ENCODE peak calls at places on chromosomes 3 and 15, in four cellular contexts. G, B, U and L are unnamed samples.
A peak's percentile ranks its signal among the peaks of the same experiment; 100 is the strongest.

GRCh38 chr3:185823280-185824044 is 1.4 kb downstream of the IGF2BP2 start:
- DNase-seq in G (peak; percentile 76), B (peak; percentile 59), U (peak; percentile 61), L (peak; percentile 82)

GRCh38 chr3:98843301-98843959 is 58.1 kb downstream of the DCBLD2 start:
- DNase-seq in G (no peak), B (no peak), U (no peak), L (no peak)

GRCh38 chr3:161055210-161055609 is 49.9 kb downstream of the B3GALNT1 start:
- DNase-seq in G (no peak), B (no peak), U (no peak), L (no peak)

GRCh38 chr3:160369784-160370183 is 29.2 kb downstream of the IFT80 start:
- DNase-seq in G (no peak), B (no peak), U (no peak), L (no peak)

GRCh38 chr3:104907507-104907906 is 459.2 kb upstream of the ALCAM start:
- DNase-seq in G (no peak), B (no peak), U (no peak), L (no peak)

GRCh38 chr3:108223928-108224327 is 1.7 kb upstream of the IFT57 start:
- DNase-seq in G (no peak), B (no peak), U (no peak), L (no peak)

GRCh38 chr3:183224581-183224980 is 28.5 kb upstream of the B3GNT5 start:
- DNase-seq in G (no peak), B (no peak), U (no peak), L (no peak)

GRCh38 chr15:74180689-74181602 is 7.4 kb downstream of the ISLR start:
- DNase-seq in G (peak; percentile 42), B (no peak), U (peak; percentile 41), L (peak; percentile 54)

GRCh38 chr3:4581040-4581439 is 87.9 kb downstream of the ITPR1 start:
- DNase-seq in G (no peak), B (no peak), U (no peak), L (no peak)

GRCh38 chr3:37642959-37643598 is 218.6 kb upstream of the CTDSPL start:
- DNase-seq in G (no peak), B (no peak), U (no peak), L (no peak)

GRCh38 chr15:88124199-88124598 is 132.3 kb downstream of the NTRK3 start:
- DNase-seq in G (no peak), B (no peak), U (no peak), L (no peak)

GRCh38 chr15:57537072-57537471 is 54.6 kb upstream of the MYZAP start:
- DNase-seq in G (no peak), B (peak; percentile 55), U (no peak), L (no peak)

GRCh38 chr3:45666729-45667440 is 22.3 kb upstream of the SACM1L start:
- DNase-seq in G (no peak), B (no peak), U (peak; percentile 87), L (no peak)

GRCh38 chr3:94776401-94776915 is 713.6 kb downstream of the NSUN3 start:
- DNase-seq in G (no peak), B (no peak), U (no peak), L (no peak)

GRCh38 chr3:101943028-101943427 is 93.7 kb downstream of the NFKBIZ start:
- DNase-seq in G (no peak), B (no peak), U (no peak), L (no peak)

GRCh38 chr15:40754574-40754882 is 526 bp downstream of the RMDN3 start:
- DNase-seq in G (peak; percentile 72), B (peak; percentile 45), U (no peak), L (peak; percentile 89)

GRCh38 chr3:53238051-53238850 is 17.6 kb downstream of the TKT start:
- DNase-seq in G (peak; percentile 61), B (peak; percentile 51), U (no peak), L (no peak)

GRCh38 chr3:49924683-49925082 is 4.9 kb downstream of the MON1A start:
- DNase-seq in G (no peak), B (no peak), U (no peak), L (no peak)

GRCh38 chr3:35200056-35200455 is 439.3 kb upstream of the ARPP21 start:
- DNase-seq in G (no peak), B (no peak), U (no peak), L (no peak)

GRCh38 chr15:67126551-67127333 is 61.3 kb downstream of the SMAD3 start:
- DNase-seq in G (no peak), B (no peak), U (no peak), L (peak; percentile 42)

GRCh38 chr3:76307556-76307955 is 522.2 kb upstream of the ZNF717 start:
- DNase-seq in G (no peak), B (no peak), U (no peak), L (no peak)

GRCh38 chr3:138435840-138436239 is 1.4 kb downstream of the ESYT3 start:
- DNase-seq in G (no peak), B (no peak), U (no peak), L (no peak)

GRCh38 chr3:138432576-138433240 is 1.7 kb upstream of the ESYT3 start:
- DNase-seq in G (no peak), B (no peak), U (no peak), L (no peak)

GRCh38 chr3:138433892-138434275 is 532 bp upstream of the ESYT3 start:
- DNase-seq in G (no peak), B (no peak), U (no peak), L (no peak)

GRCh38 chr3:138434875-138435772 is 708 bp downstream of the ESYT3 start:
- DNase-seq in G (no peak), B (no peak), U (no peak), L (no peak)

GRCh38 chr3:138434276-138434874 is at the start of gene ESYT3:
- DNase-seq in G (peak; percentile 84), B (peak; percentile 90), U (peak; percentile 69), L (no peak)
- TF ChIP-seq POLR2A in G (peak; percentile 22), B (no peak), U (peak; percentile 35), L (no peak)

GRCh38 chr3:48189321-48189720 is 1.1 kb upstream of the CDC25A start:
- DNase-seq in G (no peak), B (no peak), U (no peak), L (no peak)

GRCh38 chr3:48194446-48195071 is 6.3 kb upstream of the CDC25A start:
- DNase-seq in G (peak; percentile 64), B (peak; percentile 74), U (peak; percentile 45), L (no peak)

GRCh38 chr3:48187579-48188265 is 495 bp downstream of the CDC25A start:
- DNase-seq in G (peak; percentile 61), B (peak; percentile 50), U (peak; percentile 81), L (peak; percentile 91)

GRCh38 chr3:48188266-48189201 is at the start of gene CDC25A:
- DNase-seq in G (peak; percentile 95), B (peak; percentile 96), U (peak; percentile 98), L (peak; percentile 97)

GRCh38 chr3:48190911-48191310 is 2.7 kb upstream of the CDC25A start:
- DNase-seq in G (no peak), B (no peak), U (no peak), L (no peak)
- TF ChIP-seq POLR2A in G (no peak), B (no peak), U (no peak), L (no peak)

DNA sequence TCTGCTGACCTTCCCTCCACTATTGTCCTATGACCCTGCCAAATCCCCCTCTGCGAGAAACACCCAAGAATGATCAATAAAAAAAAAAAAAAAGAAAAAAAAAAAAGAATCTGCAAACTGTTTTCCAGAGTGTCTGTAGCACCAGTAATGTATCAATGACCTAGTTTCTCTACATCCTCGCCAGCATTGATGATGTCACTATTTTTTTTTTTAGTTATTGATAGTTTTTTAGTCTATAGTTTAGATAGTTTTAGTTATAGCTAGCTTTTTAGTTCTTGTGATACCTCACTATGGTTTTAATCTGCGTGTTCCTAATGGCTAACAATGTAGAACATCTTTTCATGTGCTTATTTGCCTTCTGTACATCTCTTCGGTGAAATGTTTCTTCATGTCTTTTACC is 36.1 kb upstream of the XIRP1 start:
- DNase-seq in G (no peak), B (no peak), U (no peak), L (no peak)
- TF ChIP-seq POLR2A in G (no peak), B (no peak), U (no peak), L (no peak)

GRCh38 chr3:197471221-197472010 is 84.4 kb downstream of the BDH1 start:
- DNase-seq in G (no peak), B (no peak), U (no peak), L (peak; percentile 41)

GRCh38 chr3:197466586-197467399 is 89.0 kb downstream of the BDH1 start:
- DNase-seq in G (no peak), B (no peak), U (no peak), L (peak; percentile 31)

GRCh38 chr3:197468167-197468566 is 87.6 kb downstream of the BDH1 start:
- DNase-seq in G (no peak), B (no peak), U (no peak), L (peak; percentile 22)

GRCh38 chr3:197465996-197466549 is 89.7 kb downstream of the BDH1 start:
- DNase-seq in G (no peak), B (peak; percentile 52), U (no peak), L (no peak)

DNA sequence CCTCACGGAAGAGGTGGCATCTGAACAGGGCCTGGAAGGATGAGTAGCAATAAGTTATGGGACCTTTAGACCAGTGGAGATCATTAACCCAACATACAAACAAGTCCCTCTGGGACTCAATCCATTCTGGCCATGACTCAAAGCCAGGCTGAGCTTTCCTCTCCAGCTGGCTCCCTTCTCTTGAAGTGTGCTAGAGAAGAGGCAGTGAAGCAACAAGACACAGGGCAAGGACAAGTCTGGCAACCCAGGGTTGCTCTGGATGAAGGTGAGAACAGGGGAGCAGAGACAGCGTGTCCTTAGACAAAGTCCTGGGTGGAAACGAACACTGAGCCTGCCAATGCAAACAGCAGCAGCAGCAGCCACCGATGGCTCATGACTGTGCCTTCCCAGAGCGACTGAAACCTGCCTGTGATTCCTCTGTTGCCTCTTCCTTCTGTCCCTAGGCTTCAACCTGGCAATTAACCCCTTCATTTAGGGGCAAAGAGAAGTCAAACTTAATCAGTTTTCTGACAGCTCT is 86.8 kb downstream of the BDH1 start:
- DNase-seq in G (peak; percentile 75), B (peak; percentile 33), U (no peak), L (peak; percentile 18)
- TF ChIP-seq POLR2A in G (peak; percentile 49), B (no peak), U (no peak), L (no peak)

GRCh38 chr3:69086133-69086722 is 1.5 kb downstream of the ARL6IP5 start:
- DNase-seq in G (peak; percentile 90), B (peak; percentile 92), U (peak; percentile 94), L (peak; percentile 86)
- TF ChIP-seq POLR2A in G (peak; percentile 60), B (no peak), U (peak; percentile 19), L (no peak)